ENCODE peak calls at places on chromosomes 1 and 21, in four cellular contexts. W, M, V and B are unnamed samples.

GRCh38 chr1:168373869-168374268 is 93.2 kb downstream of the TBX19 start:
- DNase-seq in W (no peak), M (no peak), V (no peak), B (peak)

GRCh38 chr1:87410771-87411170 is 82.1 kb downstream of the LMO4 start:
- DNase-seq in V (no peak), W (no peak), M (peak), B (no peak)

GRCh38 chr1:24771574-24771973 is 26.3 kb downstream of the CLIC4 start:
- DNase-seq in M (no peak), V (no peak), W (no peak), B (no peak)

GRCh38 chr1:147389532-147390184 is 147.2 kb downstream of the CHD1L start:
- DNase-seq in W (peak), M (peak), V (no peak), B (peak)

GRCh38 chr1:22018583-22019559 is 17.4 kb downstream of the CELA3A start:
- DNase-seq in W (no peak), M (peak), V (no peak), B (peak)

GRCh38 chr1:204891860-204892259 is 21.2 kb downstream of the NFASC start:
- DNase-seq in M (no peak), W (no peak), V (no peak), B (no peak)

GRCh38 chr1:51690285-51690961 is 73.5 kb downstream of the OSBPL9 start:
- DNase-seq in W (no peak), V (no peak), M (peak), B (peak)

GRCh38 chr1:160127865-160128523 is 12.4 kb downstream of the ATP1A2 start:
- DNase-seq in M (peak), V (no peak), W (no peak), B (peak)

GRCh38 chr1:154943649-154944421 is 7.3 kb upstream of the PMVK start:
- DNase-seq in W (peak), M (peak), V (no peak), B (peak)

GRCh38 chr21:45385549-45386050 is 19.4 kb upstream of the COL18A1 start:
- DNase-seq in W (no peak), V (no peak), M (no peak), B (no peak)

GRCh38 chr1:144101397-144102050 is 129.7 kb upstream of the FAM72C start:
- DNase-seq in M (no peak), V (peak), W (no peak), B (no peak)

GRCh38 chr1:17581389-17582123 is 42.1 kb downstream of the ARHGEF10L start:
- DNase-seq in M (no peak), V (no peak), W (no peak), B (no peak)

GRCh38 chr1:1216770-1217620 is 3.0 kb upstream of the TNFRSF4 start:
- DNase-seq in V (no peak), W (no peak), M (no peak), B (no peak)

GRCh38 chr1:3527774-3528173 is 73.3 kb downstream of the ARHGEF16 start:
- DNase-seq in V (no peak), W (no peak), M (no peak), B (no peak)

GRCh38 chr1:32920833-32921232 is 19.6 kb upstream of the TMEM54 start:
- DNase-seq in W (no peak), M (no peak), V (no peak), B (no peak)

GRCh38 chr1:151133339-151133761 is 13.1 kb downstream of the SEMA6C start:
- DNase-seq in M (no peak), W (no peak), V (no peak), B (peak)

GRCh38 chr21:25462517-25462971 is 144.7 kb downstream of the MRPL39 start:
- DNase-seq in W (no peak), V (no peak), M (no peak), B (no peak)

GRCh38 chr21:29526545-29526944 is 227.8 kb downstream of the BACH1 start:
- DNase-seq in W (no peak), V (no peak), M (no peak), B (no peak)

GRCh38 chr1:220271706-220272046 is 577 bp downstream of the RAB3GAP2 start:
- DNase-seq in V (no peak), W (no peak), M (no peak), B (peak)